ENCODE peak calls at places on chromosome 12, in seven cellular contexts. Z is GM23338; R is NCI-H2171; C is effector memory CD4-positive, alpha-beta T cell; B is hippocampal formation; P is T-helper 9 cell; W is WERI-Rb-1. U is an unnamed sample.

GRCh38 chr12:46963977-46964376 is 115.4 kb upstream of the PCED1B start:
- DNase-seq in Z (no peak), R (no peak), C (no peak), B (no peak), P (no peak), W (no peak), U (no peak)

GRCh38 chr12:107236824-107237467 is 143.6 kb upstream of the CRY1 start:
- DNase-seq in Z (peak; percentile 25), R (no peak), C (no peak), B (no peak), P (no peak), W (no peak), U (no peak)

GRCh38 chr12:121893901-121894540 is 5.4 kb downstream of the PSMD9 start:
- DNase-seq in Z (peak; percentile 21), R (no peak), C (no peak), B (no peak), P (no peak), W (no peak), U (no peak)

GRCh38 chr12:5003025-5003666 is 40.5 kb upstream of the KCNA5 start:
- DNase-seq in Z (peak; percentile 87), R (no peak), C (no peak), B (peak; percentile 63), P (peak; percentile 6), W (peak; percentile 76), U (peak; percentile 84)

GRCh38 chr12:111887916-111888745 is 46.1 kb downstream of the MAPKAPK5 start:
- DNase-seq in Z (no peak), R (no peak), C (no peak), B (no peak), P (no peak), W (no peak), U (no peak)

GRCh38 chr12:122875590-122876220 is 20.2 kb downstream of the VPS37B start:
- DNase-seq in Z (peak; percentile 56), R (no peak), C (no peak), B (peak; percentile 46), P (no peak), W (no peak), U (no peak)

GRCh38 chr12:110543252-110543959 is 39.7 kb downstream of the PPTC7 start:
- DNase-seq in Z (no peak), R (peak; percentile 11), C (no peak), B (peak; percentile 13), P (no peak), W (no peak), U (no peak)

GRCh38 chr12:25401547-25402345 is 151.0 kb upstream of the KRAS start:
- DNase-seq in Z (no peak), R (no peak), C (no peak), B (no peak), P (no peak), W (no peak), U (no peak)

GRCh38 chr12:57965766-57966165 is 24.4 kb downstream of the ATP23 start:
- DNase-seq in Z (no peak), R (no peak), C (no peak), B (no peak), P (no peak), W (no peak), U (no peak)

GRCh38 chr12:62190081-62190480 is 70.1 kb upstream of the USP15 start:
- DNase-seq in Z (peak; percentile 12), R (no peak), C (no peak), B (no peak), P (no peak), W (no peak), U (no peak)

GRCh38 chr12:10409387-10409786 is at the start of gene KLRC4:
- DNase-seq in Z (no peak), R (no peak), C (no peak), B (no peak), P (no peak), W (no peak), U (no peak)

GRCh38 chr12:116657921-116658495 is 79.9 kb downstream of the SPRING1 start:
- DNase-seq in Z (no peak), R (no peak), C (no peak), B (no peak), P (no peak), W (no peak), U (no peak)

GRCh38 chr12:27220057-27220987 is 23.8 kb upstream of the STK38L start:
- DNase-seq in Z (no peak), R (no peak), C (no peak), B (no peak), P (no peak), W (no peak), U (no peak)

GRCh38 chr12:17235996-17236395 is 630.0 kb upstream of the LMO3 start:
- DNase-seq in Z (peak; percentile 54), R (no peak), C (no peak), B (no peak), P (no peak), W (no peak), U (no peak)

GRCh38 chr12:3697311-3697870 is 55.5 kb downstream of the CRACR2A start:
- DNase-seq in Z (no peak), R (no peak), C (no peak), B (no peak), P (no peak), W (no peak), U (no peak)

GRCh38 chr12:6927379-6927991 is at the start of gene ATN1:
- DNase-seq in Z (peak; percentile 97), R (peak; percentile 98), C (no peak), B (peak; percentile 87), P (peak; percentile 46), W (peak; percentile 87), U (peak; percentile 65)

GRCh38 chr12:112992541-112993398 is 14.5 kb downstream of the OAS2 start:
- DNase-seq in Z (peak; percentile 84), R (no peak), C (no peak), B (peak; percentile 22), P (peak; percentile 48), W (peak; percentile 74), U (no peak)

GRCh38 chr12:1848741-1849140 is 28.4 kb downstream of the LRTM2 start:
- DNase-seq in Z (no peak), R (peak; percentile 89), C (no peak), B (no peak), P (no peak), W (no peak), U (no peak)

GRCh38 chr12:131862084-131862441 is 32.4 kb upstream of the ULK1 start:
- DNase-seq in Z (no peak), R (no peak), C (no peak), B (no peak), P (no peak), W (no peak), U (no peak)

GRCh38 chr12:104281636-104282035 is 21.9 kb upstream of the EID3 start:
- DNase-seq in Z (no peak), R (no peak), C (no peak), B (no peak), P (no peak), W (no peak), U (no peak)

GRCh38 chr12:67388331-67389163 is 119.4 kb downstream of the CAND1 start:
- DNase-seq in Z (peak; percentile 69), R (peak; percentile 66), C (no peak), B (no peak), P (no peak), W (peak; percentile 19), U (no peak)

GRCh38 chr12:107780298-107780697 is 5.8 kb downstream of the ASCL4 start:
- DNase-seq in Z (no peak), R (no peak), C (no peak), B (peak; percentile 17), P (no peak), W (no peak), U (no peak)

GRCh38 chr12:67909681-67910080 is 79.6 kb upstream of the IFNG-AS1 start:
- DNase-seq in Z (no peak), R (no peak), C (no peak), B (no peak), P (no peak), W (no peak), U (no peak)

GRCh38 chr12:94171595-94171930 is 23.2 kb downstream of the PLXNC1 start:
- DNase-seq in Z (no peak), R (no peak), C (no peak), B (no peak), P (no peak), W (no peak), U (no peak)

GRCh38 chr12:41739066-41739465 is 405.6 kb downstream of the GXYLT1 start:
- DNase-seq in Z (no peak), R (no peak), C (no peak), B (no peak), P (no peak), W (no peak), U (no peak)

GRCh38 chr12:103676863-103677262 is 89.8 kb downstream of the STAB2 start:
- DNase-seq in Z (peak; percentile 10), R (no peak), C (no peak), B (no peak), P (no peak), W (no peak), U (no peak)

GRCh38 chr12:44532940-44533339 is 343.2 kb downstream of the NELL2 start:
- DNase-seq in Z (no peak), R (no peak), C (no peak), B (no peak), P (no peak), W (no peak), U (no peak)

GRCh38 chr12:130791699-130792098 is 47.4 kb downstream of the STX2 start:
- DNase-seq in Z (no peak), R (no peak), C (no peak), B (no peak), P (no peak), W (no peak), U (no peak)

GRCh38 chr12:27344246-27344645 is 11.6 kb downstream of the BMAL2 start:
- DNase-seq in Z (no peak), R (no peak), C (no peak), B (no peak), P (no peak), W (peak; percentile 80), U (no peak)

GRCh38 chr12:118098911-118099671 is 4.7 kb downstream of the VSIG10 start:
- DNase-seq in Z (no peak), R (peak; percentile 12), C (no peak), B (no peak), P (no peak), W (peak; percentile 81), U (no peak)

GRCh38 chr12:132189378-132190011 is 45.2 kb downstream of the NOC4L start:
- DNase-seq in Z (peak; percentile 73), R (peak; percentile 89), C (peak; percentile 91), B (no peak), P (peak; percentile 92), W (peak; percentile 93), U (peak; percentile 76)

GRCh38 chr12:5438671-5439200 is 6.8 kb downstream of the NTF3 start:
- DNase-seq in Z (no peak), R (no peak), C (no peak), B (no peak), P (no peak), W (no peak), U (no peak)

GRCh38 chr12:52865090-52865944 is 16.5 kb upstream of the KRT78 start:
- DNase-seq in Z (peak; percentile 93), R (no peak), C (no peak), B (peak; percentile 10), P (peak; percentile 4), W (peak; percentile 82), U (peak; percentile 74)

GRCh38 chr12:4355843-4356327 is 23.6 kb downstream of the FGF23 start:
- DNase-seq in Z (peak; percentile 89), R (no peak), C (peak; percentile 5), B (no peak), P (peak; percentile 33), W (peak; percentile 84), U (no peak)